ENCODE peak calls at places on chromosomes 3 and 15, in four cellular contexts. Q, K, W and T are unnamed samples.

GRCh38 chr3:83500422-83500821 is 1458.4 kb upstream of the CADM2 start:
- DNase-seq in Q (no peak), K (no peak), W (no peak), T (no peak)

GRCh38 chr15:52464478-52464877 is 64.2 kb downstream of the MYO5A start:
- DNase-seq in Q (no peak), K (peak), W (no peak), T (no peak)

GRCh38 chr3:109089265-109089664 is 28.7 kb downstream of the MORC1 start:
- DNase-seq in Q (no peak), K (no peak), W (no peak), T (no peak)

GRCh38 chr15:23003736-23004135 is 23.6 kb upstream of the CYFIP1 start:
- DNase-seq in Q (no peak), K (no peak), W (no peak), T (no peak)

GRCh38 chr3:126353694-126354321 is 3.4 kb downstream of the KLF15 start:
- DNase-seq in Q (no peak), K (no peak), W (no peak), T (no peak)

GRCh38 chr15:78228356-78228996 is 5.9 kb downstream of the ACSBG1 start:
- DNase-seq in Q (no peak), K (no peak), W (no peak), T (no peak)

GRCh38 chr3:31240894-31241293 is 291.8 kb upstream of the STT3B start:
- DNase-seq in Q (no peak), K (no peak), W (no peak), T (no peak)

GRCh38 chr3:145326666-145327065 is 834.3 kb downstream of the PLOD2 start:
- DNase-seq in Q (no peak), K (no peak), W (no peak), T (no peak)

GRCh38 chr3:57646723-57647122 is 46.2 kb downstream of the DENND6A start:
- DNase-seq in Q (peak), K (no peak), W (peak), T (peak)

GRCh38 chr15:34663101-34663500 is 79.7 kb upstream of the GOLGA8B start:
- DNase-seq in Q (no peak), K (no peak), W (peak), T (no peak)

GRCh38 chr15:52153900-52154895 is 37.0 kb downstream of the GNB5 start:
- DNase-seq in Q (no peak), K (no peak), W (no peak), T (no peak)

GRCh38 chr15:57948554-57949289 is 116.8 kb downstream of the ALDH1A2 start:
- DNase-seq in Q (no peak), K (no peak), W (no peak), T (no peak)

GRCh38 chr3:58688563-58688962 is 22.0 kb upstream of the FAM3D start:
- DNase-seq in Q (no peak), K (no peak), W (no peak), T (no peak)

GRCh38 chr3:186044973-186045372 is 63.9 kb downstream of the ETV5 start:
- DNase-seq in Q (no peak), K (no peak), W (peak), T (peak)

GRCh38 chr3:53775018-53775417 is 71.2 kb downstream of the CHDH start:
- DNase-seq in Q (no peak), K (no peak), W (no peak), T (no peak)

GRCh38 chr3:53773586-53774368 is 72.4 kb downstream of the CHDH start:
- DNase-seq in Q (no peak), K (peak), W (no peak), T (peak)

GRCh38 chr3:53774414-53774813 is 71.8 kb downstream of the CHDH start:
- DNase-seq in Q (no peak), K (no peak), W (no peak), T (no peak)

GRCh38 chr3:53776494-53777101 is 69.6 kb downstream of the CHDH start:
- DNase-seq in Q (no peak), K (no peak), W (no peak), T (peak)

DNA sequence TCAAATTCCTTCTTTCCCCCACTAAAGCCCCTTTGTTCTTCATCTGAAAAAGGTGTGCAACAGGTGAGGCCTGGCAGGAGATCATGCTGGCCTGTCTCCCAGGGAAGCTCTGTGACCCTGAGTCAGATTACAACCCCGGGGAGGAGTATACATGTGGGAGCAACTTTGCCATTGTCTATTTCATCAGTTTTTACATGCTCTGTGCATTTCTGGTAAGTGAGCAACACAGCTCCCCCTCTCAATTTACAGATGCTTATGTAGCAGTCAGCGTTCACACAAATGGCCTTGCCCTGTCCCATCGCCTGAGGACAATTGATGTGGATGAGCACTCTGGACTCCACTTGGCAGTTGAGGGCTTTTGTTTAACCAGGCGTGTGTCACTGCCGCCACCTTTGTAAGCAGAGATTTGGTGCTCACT is 70.4 kb downstream of the CHDH start:
- DNase-seq in Q (no peak), K (no peak), W (no peak), T (no peak)
- TF ChIP-seq ELK1 in Q (no peak), K (no peak), W (no peak), T (no peak)

GRCh38 chr15:25368855-25369254 is 70.0 kb downstream of the UBE3A start:
- DNase-seq in Q (no peak), K (no peak), W (no peak), T (peak)

GRCh38 chr15:25362545-25362944 is 76.3 kb downstream of the UBE3A start:
- DNase-seq in Q (no peak), K (no peak), W (no peak), T (no peak)

DNA sequence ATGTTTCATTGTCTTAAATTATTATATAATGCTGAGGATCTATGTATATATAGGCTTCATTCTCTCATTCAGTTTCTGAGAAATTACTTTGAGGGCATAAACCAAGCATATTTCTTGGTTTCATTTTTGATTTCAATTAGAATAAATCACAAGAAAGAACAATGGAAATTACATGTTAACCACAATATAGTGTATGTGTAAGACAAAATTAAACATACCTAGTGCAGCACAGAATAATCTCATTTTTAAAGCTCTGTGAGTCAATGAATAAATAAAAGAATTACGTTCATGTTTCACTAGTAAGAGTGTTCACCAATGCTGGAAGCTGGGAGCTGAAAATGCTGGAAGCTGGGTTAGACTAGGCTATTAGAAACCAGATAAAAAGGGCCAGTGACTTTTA is 72.8 kb downstream of the UBE3A start:
- DNase-seq in Q (no peak), K (no peak), W (no peak), T (no peak)
- H3K27ac ChIP-seq in Q (no peak), K (peak), W (no peak), T (no peak)

DNA sequence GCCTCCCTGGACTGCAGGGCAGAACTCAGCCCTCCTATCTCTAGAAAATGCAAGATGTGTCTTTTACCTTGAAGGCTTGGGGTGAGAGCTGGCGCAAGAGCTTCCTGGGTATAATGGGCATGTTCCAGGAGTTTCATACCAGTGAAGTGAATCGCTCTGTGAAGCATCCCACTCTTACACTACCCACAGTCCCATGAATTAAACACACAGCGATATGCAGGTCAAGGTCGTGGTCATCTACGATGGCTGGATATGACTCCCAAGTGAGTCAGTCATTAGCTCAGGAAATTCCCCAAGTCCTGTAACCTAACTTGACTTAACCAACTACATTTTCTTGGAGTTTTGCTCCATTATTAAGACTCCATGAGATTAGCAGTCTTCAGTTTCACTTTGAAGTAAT is 439.7 kb downstream of the NTRK3 start:
- DNase-seq in Q (peak), K (no peak), W (no peak), T (peak)
- TF ChIP-seq ELK1 in Q (no peak), K (no peak), W (no peak), T (no peak)

GRCh38 chr15:25774871-25775270 is 88.3 kb downstream of the ATP10A start:
- DNase-seq in Q (no peak), K (no peak), W (no peak), T (no peak)
- H3K27ac ChIP-seq in Q (peak), K (no peak), W (no peak), T (no peak)